ENCODE peak calls at places on chromosomes 12 and 14, in six cellular contexts. Q is GM12865, W is mucosa of descending colon, A is fibroblast of pulmonary artery, L is coronary artery, F is thoracic aorta. Z is an unnamed sample.
A peak's percentile ranks its signal among the peaks of the same experiment; 100 is the strongest.

GRCh38 chr12:52032431-52032796 is 18.8 kb upstream of the NR4A1 start:
- DNase-seq in Q (no peak), W (no peak), A (peak; percentile 86), L (no peak), F (peak; percentile 70), Z (peak; percentile 93)

GRCh38 chr12:12845794-12846243 is 32.7 kb downstream of the DDX47 start:
- DNase-seq in Q (no peak), W (no peak), A (no peak), L (no peak), F (no peak), Z (no peak)

GRCh38 chr12:96635844-96636243 is 146.5 kb downstream of the CFAP54 start:
- DNase-seq in Q (no peak), W (no peak), A (no peak), L (no peak), F (no peak), Z (no peak)

GRCh38 chr12:109760930-109761630 is 47.5 kb downstream of the FAM222A start:
- DNase-seq in Q (no peak), W (no peak), A (no peak), L (peak; percentile 26), F (no peak), Z (no peak)

GRCh38 chr14:51738754-51739153 is 87.0 kb downstream of the FRMD6 start:
- DNase-seq in Q (peak; percentile 64), W (no peak), A (no peak), L (no peak), F (no peak), Z (no peak)

GRCh38 chr12:4270016-4270669 is 3.4 kb upstream of the CCND2 start:
- DNase-seq in Q (no peak), W (peak; percentile 82), A (no peak), L (no peak), F (no peak), Z (no peak)

GRCh38 chr14:51846631-51847488 is 13.6 kb upstream of the GNG2 start:
- DNase-seq in Q (peak; percentile 96), W (peak; percentile 52), A (peak; percentile 90), L (no peak), F (no peak), Z (no peak)

GRCh38 chr12:105262461-105263184 is 26.6 kb upstream of the APPL2 start:
- DNase-seq in Q (no peak), W (no peak), A (no peak), L (no peak), F (no peak), Z (no peak)

GRCh38 chr12:27277846-27278260 is 33.8 kb downstream of the STK38L start:
- DNase-seq in Q (peak; percentile 73), W (no peak), A (peak; percentile 95), L (no peak), F (peak; percentile 60), Z (no peak)

GRCh38 chr14:104433401-104434213 is 146.0 kb upstream of the C14orf180 start:
- DNase-seq in Q (no peak), W (no peak), A (no peak), L (peak; percentile 69), F (no peak), Z (no peak)

GRCh38 chr14:23168246-23168645 is 15.2 kb downstream of the SLC7A8 start:
- DNase-seq in Q (no peak), W (no peak), A (no peak), L (no peak), F (no peak), Z (no peak)

GRCh38 chr14:51093371-51094281 is 1.3 kb downstream of the TRIM9 start:
- DNase-seq in Q (peak; percentile 55), W (peak; percentile 70), A (no peak), L (no peak), F (no peak), Z (no peak)

GRCh38 chr14:57382283-57382682 is 8.1 kb upstream of the NAA30 start:
- DNase-seq in Q (no peak), W (no peak), A (peak; percentile 91), L (no peak), F (no peak), Z (no peak)
- H3K4me3 ChIP-seq in Q (no peak overlapping the region), W (no peak overlapping the region), A (no peak overlapping the region), L (no peak overlapping the region), F (no peak overlapping the region), Z (no peak overlapping the region)

DNA sequence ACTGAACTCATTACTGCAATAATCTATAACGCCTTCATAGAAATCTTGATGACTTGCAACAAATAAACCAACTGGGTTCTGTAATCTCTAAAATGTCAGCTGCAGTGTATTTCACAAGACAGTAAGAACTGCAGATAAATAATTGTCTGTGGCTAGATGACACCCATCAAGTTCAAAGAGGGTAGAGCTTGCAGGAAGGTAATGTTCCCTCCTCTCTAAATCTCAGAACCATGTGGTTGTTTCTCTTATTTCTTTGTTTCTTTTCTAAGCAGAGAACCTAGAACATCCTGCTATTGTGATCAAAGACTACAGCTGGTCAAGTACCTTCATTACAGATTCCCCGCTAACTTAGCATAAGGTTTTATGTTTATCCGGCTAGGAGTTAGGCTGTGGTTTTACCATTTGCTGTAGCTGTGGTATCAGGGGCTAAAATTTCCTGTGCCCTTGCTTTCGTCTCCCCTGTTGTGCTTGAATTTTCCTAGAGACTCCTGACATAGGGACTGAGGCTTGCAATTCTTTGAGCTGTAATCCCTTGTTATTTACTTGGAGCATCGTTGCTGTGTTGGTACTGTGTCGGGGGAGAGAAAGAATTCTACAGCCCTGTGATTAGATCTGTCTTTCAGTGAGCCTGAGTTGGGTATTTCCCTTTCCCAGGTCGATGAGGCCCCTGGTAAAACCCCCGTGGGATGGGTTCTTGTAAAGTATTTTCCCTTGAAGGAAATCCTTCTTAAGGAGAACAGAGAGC is 253.1 kb upstream of the BTG1 start:
- DNase-seq in Q (peak; percentile 58), W (no peak), A (no peak), L (no peak), F (no peak), Z (no peak)
- H3K4me3 ChIP-seq in Q (no peak overlapping the region), W (no peak overlapping the region), A (no peak overlapping the region), L (no peak overlapping the region), F (no peak overlapping the region), Z (no peak overlapping the region)

DNA sequence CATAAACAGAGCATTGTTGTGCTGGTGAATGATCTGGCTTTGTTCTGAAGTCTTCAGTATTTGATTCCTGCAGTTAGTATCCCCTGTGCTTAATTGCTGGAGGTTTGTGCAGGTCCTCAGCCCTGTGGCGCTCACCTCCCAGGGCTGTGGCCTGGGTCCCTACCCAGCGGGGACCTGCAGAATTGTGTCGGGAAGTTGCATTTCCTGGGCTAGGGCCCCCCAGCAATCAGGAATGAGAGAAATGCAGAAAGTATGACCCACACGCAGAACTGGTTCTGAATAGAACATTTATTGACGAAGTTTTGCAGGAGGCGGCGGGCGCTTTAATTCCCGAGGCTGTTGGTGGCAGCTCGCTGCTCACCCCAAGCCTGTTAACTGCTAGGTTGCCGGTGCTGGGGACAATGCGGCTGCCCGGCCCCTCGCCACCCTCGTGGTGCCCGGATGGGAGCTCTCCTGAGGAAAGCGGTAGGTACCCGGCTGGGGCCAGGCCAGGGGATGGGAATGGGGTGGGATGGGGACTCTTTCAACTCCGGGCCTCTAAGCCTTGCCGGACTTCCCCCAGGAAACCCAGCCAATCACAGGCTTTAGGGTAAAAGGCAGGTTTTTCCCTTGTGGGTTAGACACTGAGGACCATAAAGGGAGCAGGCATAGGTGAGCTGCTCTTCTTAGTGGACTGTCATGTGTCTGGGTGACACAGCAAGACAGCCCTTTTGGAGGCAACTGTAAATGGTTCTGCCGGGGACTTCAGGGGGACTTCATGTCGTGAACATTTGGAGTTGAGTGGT is 11.6 kb downstream of the PLEKHG3 start:
- DNase-seq in Q (no peak), W (peak; percentile 69), A (no peak), L (peak; percentile 73), F (no peak), Z (no peak)
- H3K4me3 ChIP-seq in Q (no peak overlapping the region), W (no peak overlapping the region), A (no peak overlapping the region), L (peak overlapping the region; percentile 71), F (peak overlapping the region; percentile 69), Z (peak overlapping the region; percentile 19)

GRCh38 chr12:113559466-113559865 is 87.8 kb upstream of the LHX5 start:
- DNase-seq in Q (no peak), W (no peak), A (no peak), L (no peak), F (no peak), Z (no peak)

GRCh38 chr12:113561381-113561780 is 89.7 kb upstream of the LHX5 start:
- DNase-seq in Q (no peak), W (no peak), A (no peak), L (no peak), F (no peak), Z (no peak)
- H3K4me3 ChIP-seq in Q (no peak overlapping the region), W (no peak overlapping the region), A (no peak overlapping the region), L (no peak overlapping the region), F (no peak overlapping the region), Z (no peak overlapping the region)

GRCh38 chr12:128266086-128266485 is 884 bp upstream of the TMEM132C start:
- DNase-seq in Q (no peak), W (no peak), A (no peak), L (no peak), F (no peak), Z (no peak)
- H3K4me3 ChIP-seq in Q (no peak overlapping the region), W (no peak overlapping the region), A (no peak overlapping the region), L (peak overlapping the region; percentile 68), F (no peak overlapping the region), Z (no peak overlapping the region)

DNA sequence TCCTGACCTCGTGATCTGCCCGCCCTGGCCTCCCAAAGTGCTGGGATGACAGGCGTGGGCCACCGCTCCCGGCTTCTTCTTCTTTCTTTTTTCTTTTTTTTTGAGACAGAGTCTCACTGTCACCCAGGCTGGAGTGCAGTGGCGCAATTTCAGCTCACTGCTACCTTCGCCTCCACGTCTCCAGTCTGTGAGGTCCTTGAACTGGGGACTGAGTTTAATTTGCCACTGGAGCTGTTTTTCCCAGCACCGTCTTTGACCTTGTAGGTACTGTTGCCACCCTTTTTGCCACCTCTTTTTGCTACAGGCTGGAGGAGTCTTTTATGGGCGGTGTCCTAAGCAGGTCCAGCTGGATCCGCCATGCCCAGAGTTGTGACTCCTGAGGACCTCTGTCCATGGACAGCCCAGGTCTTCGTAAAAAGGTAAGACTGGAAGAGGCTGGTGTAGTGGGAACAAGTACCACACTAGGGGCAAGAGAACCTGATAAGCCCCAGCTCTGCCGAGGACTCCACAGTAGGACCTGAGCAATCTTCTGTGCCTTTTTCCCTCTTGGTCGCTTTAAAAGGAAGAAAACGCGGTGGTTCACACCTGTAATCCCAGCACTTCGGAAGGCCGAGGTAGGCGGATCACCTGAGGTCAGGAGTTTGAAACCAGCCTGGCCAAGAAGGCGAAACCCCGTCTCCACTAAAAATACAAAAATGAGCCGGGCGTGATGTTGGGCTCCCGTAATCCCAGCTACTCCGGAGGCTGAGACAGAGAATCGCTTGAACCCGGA is 976 bp downstream of the RNU4-2 start:
- DNase-seq in Q (no peak), W (peak; percentile 49), A (no peak), L (no peak), F (no peak), Z (peak; percentile 24)
- H3K4me3 ChIP-seq in Q (peak overlapping the region; percentile 1), W (no peak overlapping the region), A (peak overlapping the region; percentile 38), L (peak overlapping the region; percentile 73), F (peak overlapping the region; percentile 83), Z (no peak overlapping the region)

GRCh38 chr12:32754101-32754500 is 1.6 kb downstream of the YARS2 start:
- DNase-seq in Q (no peak), W (no peak), A (peak; percentile 28), L (no peak), F (no peak), Z (no peak)
- H3K4me3 ChIP-seq in Q (peak overlapping the region; percentile 88), W (no peak overlapping the region), A (peak overlapping the region; percentile 98), L (peak overlapping the region; percentile 88), F (no peak overlapping the region), Z (no peak overlapping the region)

Z was measured in prostate gland.